ENCODE peak calls at places on chromosome 6, in ten cellular contexts. B is stimulated activated CD8-positive, alpha-beta memory T cell treated with anti-CD3 and anti-CD28 coated beads, Interleukin-12 subunit alpha, Interleukin-12 subunit beta, amount 100 ng/mL, for 1 hour; R is lower lobe of right lung; Q is effector CD4-positive, alpha-beta T cell; J is stimulated activated CD4-positive, alpha-beta T cell treated with anti-CD3 and anti-CD28 coated beads, Interleukin-1b, Interleukin-23, amount 100 ng/mL, for 24 hours; Z is HL-60; F is activated T-helper 1 cell treated with anti-CD3 and anti-CD28 coated beads, Interleukin-12 subunit alpha, Interleukin-12 subunit beta, Interleukin-2, Interleukin-4 antibody, amounts not matched to agents 30 ng/mL and 10 ng/mL and 1 ng/mL, durations not matched to agents 14 hours and 24 hours and 36 hours; L is omental fat pad; P is nephron progenitor cell; W is astrocyte of the spinal cord. X is an unnamed sample.

GRCh38 chr6:14305131-14305530 is 187.6 kb downstream of the CD83 start:
- DNase-seq in B (no peak), R (no peak), Q (no peak), J (no peak), Z (no peak), F (no peak), L (no peak), P (no peak), W (no peak), X (no peak)

GRCh38 chr6:157144861-157145260 is 178.5 kb downstream of the TMEM242 start:
- DNase-seq in B (no peak), R (no peak), Q (no peak), J (no peak), Z (no peak), F (no peak), L (no peak), P (no peak), W (peak), X (peak)

GRCh38 chr6:94623586-94623985 is 953.7 kb upstream of the MANEA start:
- DNase-seq in B (no peak), R (no peak), Q (no peak), J (no peak), Z (no peak), F (no peak), L (no peak), P (no peak), W (no peak), X (no peak)

GRCh38 chr6:90202156-90202555 is 94.5 kb downstream of the BACH2 start:
- DNase-seq in B (no peak), R (no peak), Q (no peak), J (no peak), Z (no peak), F (no peak), L (no peak), P (no peak), W (no peak), X (no peak)

GRCh38 chr6:8513174-8513573 is 77.8 kb upstream of the SLC35B3 start:
- DNase-seq in B (no peak), R (no peak), Q (no peak), J (no peak), Z (no peak), F (no peak), L (no peak), P (no peak), W (no peak), X (no peak)

GRCh38 chr6:167294651-167295494 is 3.8 kb downstream of the UNC93A start:
- DNase-seq in B (no peak), R (no peak), Q (no peak), J (no peak), Z (no peak), F (no peak), L (no peak), P (no peak), W (no peak), X (no peak)

GRCh38 chr6:143575440-143575839 is 63.9 kb upstream of the FUCA2 start:
- DNase-seq in B (peak), R (no peak), Q (peak), J (peak), Z (peak), F (peak), L (no peak), P (peak), W (peak), X (peak)

GRCh38 chr6:163460307-163460782 is 45.8 kb downstream of the QKI start:
- DNase-seq in B (no peak), R (no peak), Q (no peak), J (no peak), Z (no peak), F (peak), L (no peak), P (no peak), W (peak), X (peak)

GRCh38 chr6:119985952-119986736 is 636.6 kb upstream of the MAN1A1 start:
- DNase-seq in B (no peak), R (no peak), Q (no peak), J (no peak), Z (no peak), F (no peak), L (no peak), P (no peak), W (no peak), X (no peak)